ENCODE peak calls at places on chromosome 22, in ten cellular contexts. I is activated CD4-positive, CD25-positive, alpha-beta regulatory T cell treated with anti-CD3 and anti-CD28 coated beads, Interleukin-2, amount 50 U/mL, for 72 hours; E is nephron progenitor cell; Y is naive thymus-derived CD8-positive, alpha-beta T cell; O is GM18507; H is pancreas; X is HTR-8/SVneo; Q is pons; P is fibroblast of the aortic adventitia; K is adrenal gland. N is an unnamed sample.

GRCh38 chr22:23088199-23088604 is 17.9 kb downstream of the GNAZ start:
- DNase-seq in K (peak), O (no peak), P (no peak), Y (no peak), E (no peak), H (no peak), I (no peak), Q (no peak), X (no peak), N (no peak)

GRCh38 chr22:45977551-45978274 is 751 bp upstream of the WNT7B start:
- DNase-seq in O (no peak), Y (no peak), P (no peak), K (no peak), E (no peak), H (peak), Q (no peak), I (no peak), X (no peak), N (no peak)

GRCh38 chr22:41912338-41913039 is 2.4 kb downstream of the SHISA8 start:
- DNase-seq in X (no peak), E (no peak), Q (no peak), I (no peak), H (no peak), Y (no peak), P (no peak), O (no peak), K (no peak), N (no peak)

GRCh38 chr22:40491990-40492631 is 121.7 kb downstream of the SGSM3 start:
- DNase-seq in X (no peak), I (no peak), P (peak), O (peak), Y (no peak), K (no peak), Q (peak), H (no peak), E (no peak), N (no peak)

GRCh38 chr22:30605449-30606110 is 1.4 kb upstream of the TCN2 start:
- DNase-seq in E (peak), Y (no peak), K (peak), X (peak), H (peak), O (peak), P (peak), I (peak), Q (peak), N (peak)

GRCh38 chr22:17860220-17860965 is 86.1 kb upstream of the BID start:
- DNase-seq in Q (peak), E (no peak), X (no peak), O (no peak), H (no peak), Y (no peak), K (no peak), P (no peak), I (no peak), N (no peak)

GRCh38 chr22:38312261-38312800 is 4.9 kb downstream of the CSNK1E start:
- DNase-seq in P (no peak), Q (no peak), H (no peak), E (no peak), Y (no peak), I (no peak), K (no peak), O (no peak), X (no peak), N (no peak)

GRCh38 chr22:47192106-47192650 is 429.7 kb downstream of the TBC1D22A start:
- DNase-seq in E (no peak), K (peak), Y (no peak), X (no peak), Q (peak), O (no peak), H (peak), I (peak), P (no peak), N (no peak)

GRCh38 chr22:47067331-47067890 is 305.0 kb downstream of the TBC1D22A start:
- DNase-seq in P (no peak), H (no peak), E (no peak), I (no peak), O (no peak), K (no peak), Y (no peak), Q (no peak), X (no peak), N (no peak)

GRCh38 chr22:22460635-22461034 is 47.9 kb downstream of the ZNF280B start:
- DNase-seq in P (peak), H (no peak), X (no peak), O (no peak), Y (no peak), I (no peak), K (no peak), Q (no peak), E (no peak), N (no peak)

GRCh38 chr22:18103527-18104269 is 6.9 kb upstream of the TUBA8 start:
- DNase-seq in E (no peak), P (no peak), O (no peak), Y (no peak), I (no peak), Q (no peak), X (no peak), H (no peak), K (no peak), N (no peak)

GRCh38 chr22:21632237-21632895 is at the start of gene CCDC116:
- DNase-seq in P (no peak), O (no peak), E (peak), I (peak), K (no peak), Y (peak), X (no peak), H (no peak), Q (no peak), N (no peak)